ENCODE peak calls at places on chromosomes 2 and 18, in four cellular contexts. One of them, this sample, is unnamed.

GRCh38 chr2:30235008-30235655 is 3.8 kb downstream of the LBH start:
- DNase-seq in AG08396: peak
- DNase-seq in tibial artery: no peak
- DNase-seq in RWPE1: no peak
- DNase-seq in this sample: no peak

GRCh38 chr2:238787507-238787906 is 60.4 kb upstream of the TWIST2 start:
- DNase-seq in AG08396: no peak
- DNase-seq in tibial artery: no peak
- DNase-seq in RWPE1: no peak
- DNase-seq in this sample: no peak

GRCh38 chr2:160703648-160704585 is 210.3 kb upstream of the RBMS1 start:
- DNase-seq in tibial artery: peak
- DNase-seq in RWPE1: no peak
- DNase-seq in AG08396: no peak
- DNase-seq in this sample: no peak

GRCh38 chr2:26035110-26035728 is 1.3 kb downstream of the RAB10 start:
- DNase-seq in RWPE1: no peak
- DNase-seq in AG08396: no peak
- DNase-seq in tibial artery: no peak
- DNase-seq in this sample: peak

GRCh38 chr18:7020995-7021777 is 96.4 kb downstream of the LAMA1 start:
- DNase-seq in AG08396: no peak
- DNase-seq in RWPE1: no peak
- DNase-seq in tibial artery: no peak
- DNase-seq in this sample: no peak

GRCh38 chr2:160596431-160596830 is 102.8 kb upstream of the RBMS1 start:
- DNase-seq in tibial artery: no peak
- DNase-seq in AG08396: no peak
- DNase-seq in RWPE1: no peak
- DNase-seq in this sample: no peak

GRCh38 chr2:64797881-64798590 is 144.3 kb upstream of the SERTAD2 start:
- DNase-seq in AG08396: no peak
- DNase-seq in tibial artery: no peak
- DNase-seq in RWPE1: no peak
- DNase-seq in this sample: peak

GRCh38 chr2:68287580-68288441 is 31.9 kb downstream of the CNRIP1 start:
- DNase-seq in tibial artery: peak
- DNase-seq in RWPE1: no peak
- DNase-seq in AG08396: peak
- DNase-seq in this sample: no peak

GRCh38 chr2:39437522-39438296 is 624 bp upstream of the MAP4K3 start:
- DNase-seq in tibial artery: peak
- DNase-seq in AG08396: peak
- DNase-seq in RWPE1: peak
- DNase-seq in this sample: no peak

GRCh38 chr2:168727904-168728470 is 74.5 kb upstream of the NOSTRIN start:
- DNase-seq in tibial artery: no peak
- DNase-seq in RWPE1: no peak
- DNase-seq in AG08396: no peak
- DNase-seq in this sample: no peak

GRCh38 chr18:78242796-78243195 is 736.8 kb upstream of the SALL3 start:
- DNase-seq in RWPE1: no peak
- DNase-seq in AG08396: no peak
- DNase-seq in tibial artery: peak
- DNase-seq in this sample: no peak

This sample was measured in A172.